ENCODE peak calls at places on chromosomes 5 and 9, in four cellular contexts. One of them, this sample, is unnamed.
A peak's percentile ranks its signal among the peaks of the same experiment; 100 is the strongest.

GRCh38 chr5:143977891-143978448 is 166.0 kb downstream of the HMHB1 start:
- DNase-seq in GM19239: no peak
- DNase-seq in endothelial cell: no peak
- DNase-seq in skeletal muscle cell: no peak
- DNase-seq in this sample: no peak

GRCh38 chr5:95808686-95809413 is 13.7 kb downstream of the GLRX start:
- DNase-seq in GM19239: peak; percentile 74
- DNase-seq in endothelial cell: no peak
- DNase-seq in skeletal muscle cell: peak; percentile 91
- DNase-seq in this sample: peak; percentile 91

GRCh38 chr9:19488721-19489120 is 79.9 kb downstream of the ACER2 start:
- DNase-seq in GM19239: no peak
- DNase-seq in endothelial cell: no peak
- DNase-seq in skeletal muscle cell: no peak
- DNase-seq in this sample: no peak

GRCh38 chr5:58706746-58707145 is 123.9 kb downstream of the RAB3C start:
- DNase-seq in GM19239: no peak
- DNase-seq in endothelial cell: no peak
- DNase-seq in skeletal muscle cell: no peak
- DNase-seq in this sample: no peak

GRCh38 chr5:96214442-96215197 is 218.4 kb downstream of the PCSK1 start:
- DNase-seq in GM19239: no peak
- DNase-seq in endothelial cell: no peak
- DNase-seq in skeletal muscle cell: no peak
- DNase-seq in this sample: no peak

GRCh38 chr9:110919609-110920008 is 118.7 kb downstream of the LPAR1 start:
- DNase-seq in GM19239: no peak
- DNase-seq in endothelial cell: no peak
- DNase-seq in skeletal muscle cell: peak; percentile 92
- DNase-seq in this sample: no peak

GRCh38 chr5:82861705-82862104 is 215.5 kb downstream of the TMEM167A start:
- DNase-seq in GM19239: no peak
- DNase-seq in endothelial cell: no peak
- DNase-seq in skeletal muscle cell: no peak
- DNase-seq in this sample: no peak

GRCh38 chr5:77871016-77871415 is 94.9 kb upstream of the TBCA start:
- DNase-seq in GM19239: no peak
- DNase-seq in endothelial cell: no peak
- DNase-seq in skeletal muscle cell: no peak
- DNase-seq in this sample: no peak

GRCh38 chr9:97918641-97919040 is 3.7 kb downstream of the TRMO start:
- DNase-seq in GM19239: no peak
- DNase-seq in endothelial cell: no peak
- DNase-seq in skeletal muscle cell: no peak
- DNase-seq in this sample: no peak